ENCODE peak calls at places on chromosomes 11 and 22, in ten cellular contexts. One of them, this sample, is unnamed.

GRCh38 chr11:12416552-12416951 is 39.2 kb downstream of the PARVA start:
- DNase-seq in CD8-positive, alpha-beta T cell: no peak
- DNase-seq in WERI-Rb-1: no peak
- DNase-seq in right atrium auricular region: no peak
- DNase-seq in fibroblast of mammary gland: no peak
- DNase-seq in H9: no peak
- DNase-seq in WTC11: no peak
- DNase-seq in CD4-positive, alpha-beta T cell: no peak
- DNase-seq in A549: no peak
- DNase-seq in omental fat pad: no peak
- DNase-seq in this sample: no peak

GRCh38 chr22:50298937-50299656 is 8.3 kb downstream of the PLXNB2 start:
- DNase-seq in CD8-positive, alpha-beta T cell: no peak
- DNase-seq in WERI-Rb-1: no peak
- DNase-seq in right atrium auricular region: no peak
- DNase-seq in fibroblast of mammary gland: no peak
- DNase-seq in H9: no peak
- DNase-seq in WTC11: no peak
- DNase-seq in CD4-positive, alpha-beta T cell: no peak
- DNase-seq in A549: no peak
- DNase-seq in omental fat pad: no peak
- DNase-seq in this sample: no peak

GRCh38 chr11:128244896-128245295 is 342.5 kb downstream of the ETS1 start:
- DNase-seq in CD8-positive, alpha-beta T cell: no peak
- DNase-seq in WERI-Rb-1: no peak
- DNase-seq in right atrium auricular region: no peak
- DNase-seq in fibroblast of mammary gland: peak
- DNase-seq in H9: no peak
- DNase-seq in WTC11: no peak
- DNase-seq in CD4-positive, alpha-beta T cell: no peak
- DNase-seq in A549: no peak
- DNase-seq in omental fat pad: no peak
- DNase-seq in this sample: no peak

GRCh38 chr22:28935713-28936112 is 52.3 kb downstream of the ZNRF3 start:
- DNase-seq in CD8-positive, alpha-beta T cell: no peak
- DNase-seq in WERI-Rb-1: no peak
- DNase-seq in right atrium auricular region: no peak
- DNase-seq in fibroblast of mammary gland: no peak
- DNase-seq in H9: no peak
- DNase-seq in WTC11: peak
- DNase-seq in CD4-positive, alpha-beta T cell: no peak
- DNase-seq in A549: no peak
- DNase-seq in omental fat pad: no peak
- DNase-seq in this sample: no peak

GRCh38 chr22:38262051-38262795 is 10.6 kb downstream of the TMEM184B start:
- DNase-seq in CD8-positive, alpha-beta T cell: peak
- DNase-seq in WERI-Rb-1: peak
- DNase-seq in right atrium auricular region: no peak
- DNase-seq in fibroblast of mammary gland: peak
- DNase-seq in H9: peak
- DNase-seq in WTC11: peak
- DNase-seq in CD4-positive, alpha-beta T cell: peak
- DNase-seq in A549: no peak
- DNase-seq in omental fat pad: no peak
- DNase-seq in this sample: no peak

GRCh38 chr22:47089374-47089773 is 326.9 kb downstream of the TBC1D22A start:
- DNase-seq in CD8-positive, alpha-beta T cell: no peak
- DNase-seq in WERI-Rb-1: no peak
- DNase-seq in right atrium auricular region: no peak
- DNase-seq in fibroblast of mammary gland: no peak
- DNase-seq in H9: no peak
- DNase-seq in WTC11: no peak
- DNase-seq in CD4-positive, alpha-beta T cell: no peak
- DNase-seq in A549: no peak
- DNase-seq in omental fat pad: no peak
- DNase-seq in this sample: no peak

GRCh38 chr22:24875862-24876506 is 70.0 kb downstream of the SGSM1 start:
- DNase-seq in CD8-positive, alpha-beta T cell: no peak
- DNase-seq in WERI-Rb-1: no peak
- DNase-seq in right atrium auricular region: no peak
- DNase-seq in fibroblast of mammary gland: no peak
- DNase-seq in H9: peak
- DNase-seq in WTC11: peak
- DNase-seq in CD4-positive, alpha-beta T cell: no peak
- DNase-seq in A549: no peak
- DNase-seq in omental fat pad: no peak
- DNase-seq in this sample: peak

GRCh38 chr11:1260023-1260501 is 37.2 kb downstream of the MUC5B start:
- DNase-seq in CD8-positive, alpha-beta T cell: no peak
- DNase-seq in WERI-Rb-1: peak
- DNase-seq in right atrium auricular region: no peak
- DNase-seq in fibroblast of mammary gland: peak
- DNase-seq in H9: peak
- DNase-seq in WTC11: peak
- DNase-seq in CD4-positive, alpha-beta T cell: no peak
- DNase-seq in A549: peak
- DNase-seq in omental fat pad: no peak
- DNase-seq in this sample: peak

GRCh38 chr11:33479216-33479615 is 221.4 kb downstream of the C11orf91 start:
- DNase-seq in CD8-positive, alpha-beta T cell: no peak
- DNase-seq in WERI-Rb-1: no peak
- DNase-seq in right atrium auricular region: no peak
- DNase-seq in fibroblast of mammary gland: no peak
- DNase-seq in H9: no peak
- DNase-seq in WTC11: no peak
- DNase-seq in CD4-positive, alpha-beta T cell: no peak
- DNase-seq in A549: no peak
- DNase-seq in omental fat pad: no peak
- DNase-seq in this sample: no peak

GRCh38 chr11:123054301-123055065 is 7.5 kb downstream of the HSPA8 start:
- DNase-seq in CD8-positive, alpha-beta T cell: peak
- DNase-seq in WERI-Rb-1: peak
- DNase-seq in right atrium auricular region: no peak
- DNase-seq in fibroblast of mammary gland: peak
- DNase-seq in H9: peak
- DNase-seq in WTC11: no peak
- DNase-seq in CD4-positive, alpha-beta T cell: no peak
- DNase-seq in A549: peak
- DNase-seq in omental fat pad: no peak
- DNase-seq in this sample: peak

GRCh38 chr11:26847977-26848376 is 126.1 kb upstream of the SLC5A12 start:
- DNase-seq in CD8-positive, alpha-beta T cell: no peak
- DNase-seq in WERI-Rb-1: no peak
- DNase-seq in right atrium auricular region: no peak
- DNase-seq in fibroblast of mammary gland: no peak
- DNase-seq in H9: no peak
- DNase-seq in WTC11: no peak
- DNase-seq in CD4-positive, alpha-beta T cell: no peak
- DNase-seq in A549: no peak
- DNase-seq in omental fat pad: no peak
- DNase-seq in this sample: no peak

GRCh38 chr11:36235750-36236149 is 53.5 kb downstream of the COMMD9 start:
- DNase-seq in CD8-positive, alpha-beta T cell: no peak
- DNase-seq in WERI-Rb-1: no peak
- DNase-seq in right atrium auricular region: no peak
- DNase-seq in fibroblast of mammary gland: peak
- DNase-seq in H9: no peak
- DNase-seq in WTC11: no peak
- DNase-seq in CD4-positive, alpha-beta T cell: no peak
- DNase-seq in A549: no peak
- DNase-seq in omental fat pad: no peak
- DNase-seq in this sample: no peak

GRCh38 chr11:110196241-110196754 is 100.1 kb downstream of the RDX start:
- DNase-seq in CD8-positive, alpha-beta T cell: no peak
- DNase-seq in WERI-Rb-1: no peak
- DNase-seq in right atrium auricular region: peak
- DNase-seq in fibroblast of mammary gland: peak
- DNase-seq in H9: no peak
- DNase-seq in WTC11: no peak
- DNase-seq in CD4-positive, alpha-beta T cell: no peak
- DNase-seq in A549: peak
- DNase-seq in omental fat pad: no peak
- DNase-seq in this sample: no peak

GRCh38 chr11:78168539-78169477 is 19.6 kb downstream of the KCTD21 start:
- DNase-seq in CD8-positive, alpha-beta T cell: no peak
- DNase-seq in WERI-Rb-1: no peak
- DNase-seq in right atrium auricular region: peak
- DNase-seq in fibroblast of mammary gland: peak
- DNase-seq in H9: no peak
- DNase-seq in WTC11: no peak
- DNase-seq in CD4-positive, alpha-beta T cell: no peak
- DNase-seq in A549: no peak
- DNase-seq in omental fat pad: no peak
- DNase-seq in this sample: no peak

GRCh38 chr11:16933756-16934603 is 80.2 kb downstream of the PLEKHA7 start:
- DNase-seq in CD8-positive, alpha-beta T cell: no peak
- DNase-seq in WERI-Rb-1: no peak
- DNase-seq in right atrium auricular region: peak
- DNase-seq in fibroblast of mammary gland: no peak
- DNase-seq in H9: no peak
- DNase-seq in WTC11: no peak
- DNase-seq in CD4-positive, alpha-beta T cell: no peak
- DNase-seq in A549: no peak
- DNase-seq in omental fat pad: no peak
- DNase-seq in this sample: no peak

GRCh38 chr22:23240639-23241389 is 60.5 kb downstream of the BCR start:
- DNase-seq in CD8-positive, alpha-beta T cell: no peak
- DNase-seq in WERI-Rb-1: peak
- DNase-seq in right atrium auricular region: no peak
- DNase-seq in fibroblast of mammary gland: no peak
- DNase-seq in H9: peak
- DNase-seq in WTC11: peak
- DNase-seq in CD4-positive, alpha-beta T cell: no peak
- DNase-seq in A549: peak
- DNase-seq in omental fat pad: no peak
- DNase-seq in this sample: no peak

GRCh38 chr11:20355221-20356219 is 8.0 kb upstream of the HTATIP2 start:
- DNase-seq in CD8-positive, alpha-beta T cell: peak
- DNase-seq in WERI-Rb-1: peak
- DNase-seq in right atrium auricular region: no peak
- DNase-seq in fibroblast of mammary gland: peak
- DNase-seq in H9: peak
- DNase-seq in WTC11: peak
- DNase-seq in CD4-positive, alpha-beta T cell: no peak
- DNase-seq in A549: peak
- DNase-seq in omental fat pad: no peak
- DNase-seq in this sample: peak
- TF ChIP-seq CTCF in CD8-positive, alpha-beta T cell: peak
- TF ChIP-seq CTCF in WERI-Rb-1: peak
- TF ChIP-seq CTCF in right atrium auricular region: peak
- TF ChIP-seq CTCF in fibroblast of mammary gland: peak
- TF ChIP-seq CTCF in H9: peak
- TF ChIP-seq CTCF in WTC11: peak
- TF ChIP-seq CTCF in CD4-positive, alpha-beta T cell: peak
- TF ChIP-seq CTCF in A549: peak
- TF ChIP-seq CTCF in omental fat pad: no peak
- TF ChIP-seq CTCF in this sample: peak

DNA sequence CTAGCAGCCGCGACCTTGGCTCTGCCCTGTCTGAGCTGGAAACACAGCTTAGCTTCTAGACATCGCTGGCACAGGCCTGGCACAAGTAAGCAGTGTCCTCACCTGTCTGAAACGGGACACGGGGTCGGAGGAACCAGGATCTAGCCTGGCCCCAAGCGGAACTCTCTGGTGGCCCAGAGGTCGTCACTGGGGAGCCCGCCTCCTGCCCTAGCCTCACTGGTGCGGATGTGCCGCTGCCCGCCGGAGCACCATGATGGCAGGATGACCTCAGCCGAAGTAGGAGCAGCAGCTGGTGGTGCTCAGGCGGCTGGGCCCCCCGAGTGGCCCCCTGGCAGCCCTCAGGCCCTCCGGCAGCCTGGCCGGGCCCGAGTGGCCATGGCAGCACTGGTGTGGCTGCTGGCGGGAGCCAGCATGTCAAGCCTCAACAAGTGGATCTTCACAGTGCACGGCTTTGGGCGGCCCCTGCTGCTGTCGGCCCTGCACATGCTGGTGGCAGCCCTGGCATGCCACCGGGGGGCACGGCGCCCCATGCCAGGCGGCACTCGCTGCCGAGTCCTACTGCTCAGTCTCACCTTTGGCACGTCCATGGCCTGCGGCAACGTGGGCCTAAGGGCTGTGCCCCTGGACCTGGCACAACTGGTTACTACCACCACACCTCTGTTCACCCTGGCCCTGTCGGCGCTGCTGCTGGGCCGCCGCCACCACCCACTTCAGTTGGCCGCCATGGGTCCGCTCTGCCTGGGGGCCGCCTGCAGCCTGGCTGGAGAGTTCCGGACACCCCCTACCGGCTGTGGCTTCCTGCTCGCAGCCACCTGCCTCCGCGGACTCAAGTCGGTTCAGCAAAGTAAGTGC is 871 bp downstream of the SLC35E4 start:
- DNase-seq in CD8-positive, alpha-beta T cell: peak
- DNase-seq in WERI-Rb-1: no peak
- DNase-seq in right atrium auricular region: no peak
- DNase-seq in fibroblast of mammary gland: peak
- DNase-seq in H9: peak
- DNase-seq in WTC11: peak
- DNase-seq in CD4-positive, alpha-beta T cell: no peak
- DNase-seq in A549: no peak
- DNase-seq in omental fat pad: no peak
- DNase-seq in this sample: no peak
- TF ChIP-seq CTCF in CD8-positive, alpha-beta T cell: no peak
- TF ChIP-seq CTCF in WERI-Rb-1: no peak
- TF ChIP-seq CTCF in right atrium auricular region: no peak
- TF ChIP-seq CTCF in fibroblast of mammary gland: no peak
- TF ChIP-seq CTCF in H9: no peak
- TF ChIP-seq CTCF in WTC11: no peak
- TF ChIP-seq CTCF in CD4-positive, alpha-beta T cell: no peak
- TF ChIP-seq CTCF in A549: no peak
- TF ChIP-seq CTCF in omental fat pad: no peak
- TF ChIP-seq CTCF in this sample: no peak

GRCh38 chr22:32818446-32819115 is 17.1 kb downstream of the TIMP3 start:
- DNase-seq in CD8-positive, alpha-beta T cell: no peak
- DNase-seq in WERI-Rb-1: no peak
- DNase-seq in right atrium auricular region: no peak
- DNase-seq in fibroblast of mammary gland: no peak
- DNase-seq in H9: no peak
- DNase-seq in WTC11: no peak
- DNase-seq in CD4-positive, alpha-beta T cell: no peak
- DNase-seq in A549: no peak
- DNase-seq in omental fat pad: no peak
- DNase-seq in this sample: no peak
- TF ChIP-seq CTCF in CD8-positive, alpha-beta T cell: no peak
- TF ChIP-seq CTCF in WERI-Rb-1: no peak
- TF ChIP-seq CTCF in right atrium auricular region: no peak
- TF ChIP-seq CTCF in fibroblast of mammary gland: no peak
- TF ChIP-seq CTCF in H9: no peak
- TF ChIP-seq CTCF in WTC11: no peak
- TF ChIP-seq CTCF in CD4-positive, alpha-beta T cell: no peak
- TF ChIP-seq CTCF in A549: no peak
- TF ChIP-seq CTCF in omental fat pad: no peak
- TF ChIP-seq CTCF in this sample: no peak

DNA sequence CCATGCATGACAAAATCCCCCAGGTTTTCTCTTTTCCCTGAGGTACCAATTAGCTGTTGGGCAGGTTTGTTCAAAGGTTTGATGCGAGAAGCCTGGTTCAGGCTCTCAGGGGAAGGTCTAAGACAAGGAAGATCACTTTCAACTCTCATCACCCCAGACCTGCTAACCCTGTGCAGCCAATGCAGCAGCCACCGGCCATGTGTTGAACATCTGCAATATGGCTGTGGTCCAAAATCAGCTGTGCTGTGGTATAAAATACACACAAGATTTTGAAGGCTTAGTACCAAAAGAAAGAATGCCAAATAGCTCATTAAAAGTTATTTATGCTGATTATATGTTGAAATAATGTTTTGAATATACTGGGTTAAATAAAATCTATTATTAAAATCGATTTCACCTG is 58.5 kb downstream of the SMCO4 start:
- DNase-seq in CD8-positive, alpha-beta T cell: no peak
- DNase-seq in WERI-Rb-1: no peak
- DNase-seq in right atrium auricular region: no peak
- DNase-seq in fibroblast of mammary gland: peak
- DNase-seq in H9: no peak
- DNase-seq in WTC11: no peak
- DNase-seq in CD4-positive, alpha-beta T cell: no peak
- DNase-seq in A549: no peak
- DNase-seq in omental fat pad: no peak
- DNase-seq in this sample: no peak
- TF ChIP-seq CTCF in CD8-positive, alpha-beta T cell: no peak
- TF ChIP-seq CTCF in WERI-Rb-1: no peak
- TF ChIP-seq CTCF in right atrium auricular region: no peak
- TF ChIP-seq CTCF in fibroblast of mammary gland: no peak
- TF ChIP-seq CTCF in H9: no peak
- TF ChIP-seq CTCF in WTC11: no peak
- TF ChIP-seq CTCF in CD4-positive, alpha-beta T cell: no peak
- TF ChIP-seq CTCF in A549: no peak
- TF ChIP-seq CTCF in omental fat pad: no peak
- TF ChIP-seq CTCF in this sample: no peak